ENCODE peak calls at places on chromosomes 13 and 19, in five cellular contexts. One of them, this sample, is unnamed.

GRCh38 chr19:38233740-38234251 is 9.8 kb upstream of the DPF1 start:
- DNase-seq in uterus: peak
- DNase-seq in AG10803: peak
- DNase-seq in germinal center: peak
- DNase-seq in cardiac muscle cell: peak
- DNase-seq in this sample: peak

GRCh38 chr13:23600534-23600933 is 30.3 kb downstream of the TNFRSF19 start:
- DNase-seq in uterus: no peak
- DNase-seq in AG10803: no peak
- DNase-seq in germinal center: no peak
- DNase-seq in cardiac muscle cell: no peak
- DNase-seq in this sample: no peak

GRCh38 chr13:114067381-114067885 is 65.0 kb downstream of the RASA3 start:
- DNase-seq in uterus: no peak
- DNase-seq in AG10803: peak
- DNase-seq in germinal center: peak
- DNase-seq in cardiac muscle cell: peak
- DNase-seq in this sample: peak

GRCh38 chr19:32550666-32551065 is 30.3 kb upstream of the PDCD5 start:
- DNase-seq in uterus: no peak
- DNase-seq in AG10803: no peak
- DNase-seq in germinal center: no peak
- DNase-seq in cardiac muscle cell: no peak
- DNase-seq in this sample: no peak

GRCh38 chr19:43476606-43477005 is 11.2 kb upstream of the LYPD3 start:
- DNase-seq in uterus: no peak
- DNase-seq in AG10803: peak
- DNase-seq in germinal center: no peak
- DNase-seq in cardiac muscle cell: peak
- DNase-seq in this sample: no peak

GRCh38 chr13:20411638-20412342 is 113.9 kb downstream of the CRYL1 start:
- DNase-seq in uterus: no peak
- DNase-seq in AG10803: no peak
- DNase-seq in germinal center: no peak
- DNase-seq in cardiac muscle cell: no peak
- DNase-seq in this sample: no peak

GRCh38 chr13:34000955-34001354 is 183.0 kb downstream of the RFC3 start:
- DNase-seq in uterus: no peak
- DNase-seq in AG10803: no peak
- DNase-seq in germinal center: no peak
- DNase-seq in cardiac muscle cell: no peak
- DNase-seq in this sample: no peak

GRCh38 chr19:55117063-55117635 is 288 bp downstream of the PPP1R12C start:
- DNase-seq in uterus: peak
- DNase-seq in AG10803: no peak
- DNase-seq in germinal center: no peak
- DNase-seq in cardiac muscle cell: no peak
- DNase-seq in this sample: no peak

GRCh38 chr19:28264556-28264955 is 948.4 kb downstream of the UQCRFS1 start:
- DNase-seq in uterus: no peak
- DNase-seq in AG10803: no peak
- DNase-seq in germinal center: no peak
- DNase-seq in cardiac muscle cell: no peak
- DNase-seq in this sample: no peak

GRCh38 chr19:16885166-16885565 is 3.6 kb upstream of the F2RL3 start:
- DNase-seq in uterus: no peak
- DNase-seq in AG10803: no peak
- DNase-seq in germinal center: no peak
- DNase-seq in cardiac muscle cell: peak
- DNase-seq in this sample: no peak

GRCh38 chr13:68009546-68009945 is 779.4 kb upstream of the PCDH9 start:
- DNase-seq in uterus: no peak
- DNase-seq in AG10803: no peak
- DNase-seq in germinal center: no peak
- DNase-seq in cardiac muscle cell: no peak
- DNase-seq in this sample: no peak

GRCh38 chr19:10390652-10391286 is 10.4 kb upstream of the TYK2 start:
- DNase-seq in uterus: peak
- DNase-seq in AG10803: peak
- DNase-seq in germinal center: peak
- DNase-seq in cardiac muscle cell: peak
- DNase-seq in this sample: peak